ENCODE peak calls at places on chromosomes 7 and 10, in four cellular contexts. One of them, this sample, is unnamed.

GRCh38 chr7:91293136-91293535 is 28.9 kb downstream of the FZD1 start:
- DNase-seq in K562: no peak
- DNase-seq in HepG2: no peak
- DNase-seq in HCT116: no peak
- DNase-seq in this sample: no peak

GRCh38 chr7:71886066-71886465 is 526.1 kb downstream of the CALN1 start:
- DNase-seq in HCT116: no peak
- DNase-seq in HepG2: no peak
- DNase-seq in K562: no peak
- DNase-seq in this sample: no peak

GRCh38 chr7:2242541-2243482 is 786 bp downstream of the NUDT1 start:
- DNase-seq in K562: no peak
- DNase-seq in HepG2: peak
- DNase-seq in HCT116: no peak
- DNase-seq in this sample: no peak

GRCh38 chr7:1855396-1856160 is 185.5 kb downstream of the ELFN1 start:
- DNase-seq in HepG2: no peak
- DNase-seq in HCT116: no peak
- DNase-seq in K562: no peak
- DNase-seq in this sample: no peak

GRCh38 chr7:133355325-133355708 is 102.4 kb downstream of the EXOC4 start:
- DNase-seq in HepG2: no peak
- DNase-seq in K562: no peak
- DNase-seq in HCT116: no peak
- DNase-seq in this sample: no peak

GRCh38 chr7:51430480-51431086 is 114.0 kb upstream of the COBL start:
- DNase-seq in HepG2: peak
- DNase-seq in HCT116: peak
- DNase-seq in K562: peak
- DNase-seq in this sample: peak

GRCh38 chr10:122045212-122045611 is 56.2 kb downstream of the TACC2 start:
- DNase-seq in K562: no peak
- DNase-seq in HCT116: no peak
- DNase-seq in HepG2: no peak
- DNase-seq in this sample: no peak

GRCh38 chr10:107579970-107580369 is 415.5 kb upstream of the SORCS1 start:
- DNase-seq in K562: no peak
- DNase-seq in HCT116: no peak
- DNase-seq in HepG2: no peak
- DNase-seq in this sample: no peak

GRCh38 chr7:37786741-37787569 is 61.4 kb upstream of the NME8 start:
- DNase-seq in HepG2: no peak
- DNase-seq in K562: no peak
- DNase-seq in HCT116: no peak
- DNase-seq in this sample: no peak

GRCh38 chr10:122658356-122659049 is 41.1 kb downstream of the C10orf120 start:
- DNase-seq in HepG2: no peak
- DNase-seq in HCT116: no peak
- DNase-seq in K562: no peak
- DNase-seq in this sample: no peak

GRCh38 chr10:110916554-110917346 is 2.2 kb downstream of the BBIP1 start:
- DNase-seq in K562: no peak
- DNase-seq in HepG2: no peak
- DNase-seq in HCT116: no peak
- DNase-seq in this sample: no peak

GRCh38 chr7:98314469-98314868 is 33.0 kb downstream of the BRI3 start:
- DNase-seq in HepG2: no peak
- DNase-seq in HCT116: no peak
- DNase-seq in K562: no peak
- DNase-seq in this sample: no peak

GRCh38 chr7:157482517-157483120 is 145.8 kb downstream of the DNAJB6 start:
- DNase-seq in HepG2: no peak
- DNase-seq in HCT116: no peak
- DNase-seq in K562: no peak
- DNase-seq in this sample: no peak

GRCh38 chr10:19922236-19922963 is 106.2 kb downstream of the PLXDC2 start:
- DNase-seq in K562: no peak
- DNase-seq in HCT116: no peak
- DNase-seq in HepG2: no peak
- DNase-seq in this sample: no peak

GRCh38 chr10:35191523-35191922 is 64.9 kb downstream of the CREM start:
- DNase-seq in K562: peak
- DNase-seq in HCT116: no peak
- DNase-seq in HepG2: no peak
- DNase-seq in this sample: no peak

GRCh38 chr10:106582291-106582690 is 582.2 kb downstream of the SORCS1 start:
- DNase-seq in HepG2: no peak
- DNase-seq in HCT116: no peak
- DNase-seq in K562: no peak
- DNase-seq in this sample: no peak

GRCh38 chr7:127976056-127976455 is 55.2 kb downstream of the LRRC4 start:
- DNase-seq in HCT116: no peak
- DNase-seq in K562: no peak
- DNase-seq in HepG2: no peak
- DNase-seq in this sample: no peak

GRCh38 chr10:82390866-82391658 is 516.1 kb downstream of the NRG3 start:
- DNase-seq in HCT116: no peak
- DNase-seq in K562: no peak
- DNase-seq in HepG2: no peak
- DNase-seq in this sample: no peak

GRCh38 chr7:25882151-25882773 is 269.7 kb upstream of the NFE2L3 start:
- DNase-seq in K562: no peak
- DNase-seq in HCT116: no peak
- DNase-seq in HepG2: no peak
- DNase-seq in this sample: no peak

GRCh38 chr10:48255722-48256121 is 18.8 kb downstream of the FRMPD2 start:
- DNase-seq in K562: no peak
- DNase-seq in HCT116: no peak
- DNase-seq in HepG2: no peak
- DNase-seq in this sample: no peak

GRCh38 chr10:79159141-79159619 is 90.4 kb downstream of the ZMIZ1 start:
- DNase-seq in K562: no peak
- DNase-seq in HepG2: no peak
- DNase-seq in HCT116: no peak
- DNase-seq in this sample: no peak
- TF ChIP-seq TCF7L2 in K562: no peak
- TF ChIP-seq TCF7L2 in HepG2: no peak
- TF ChIP-seq TCF7L2 in HCT116: no peak
- TF ChIP-seq TCF7L2 in this sample: no peak

GRCh38 chr10:130250127-130250526 is 113.9 kb downstream of the GLRX3 start:
- DNase-seq in K562: no peak
- DNase-seq in HCT116: no peak
- DNase-seq in HepG2: no peak
- DNase-seq in this sample: no peak

GRCh38 chr10:130251766-130252165 is 115.6 kb downstream of the GLRX3 start:
- DNase-seq in K562: no peak
- DNase-seq in HCT116: no peak
- DNase-seq in HepG2: no peak
- DNase-seq in this sample: no peak

GRCh38 chr10:130255777-130256176 is 119.6 kb downstream of the GLRX3 start:
- DNase-seq in HCT116: no peak
- DNase-seq in HepG2: no peak
- DNase-seq in K562: no peak
- DNase-seq in this sample: no peak

GRCh38 chr10:130257897-130258296 is 121.7 kb downstream of the GLRX3 start:
- DNase-seq in HepG2: no peak
- DNase-seq in K562: no peak
- DNase-seq in HCT116: no peak
- DNase-seq in this sample: no peak

GRCh38 chr10:130254168-130255061 is 118.2 kb downstream of the GLRX3 start:
- DNase-seq in HCT116: no peak
- DNase-seq in K562: no peak
- DNase-seq in HepG2: no peak
- DNase-seq in this sample: no peak
- TF ChIP-seq REST in HCT116: no peak
- TF ChIP-seq REST in K562: no peak
- TF ChIP-seq REST in HepG2: no peak
- TF ChIP-seq REST in this sample: peak

GRCh38 chr7:192035-192649 is at the start of gene FAM20C:
- DNase-seq in HCT116: peak
- DNase-seq in HepG2: no peak
- DNase-seq in K562: peak
- DNase-seq in this sample: no peak
- TF ChIP-seq TCF7L2 in HCT116: peak
- TF ChIP-seq TCF7L2 in HepG2: no peak
- TF ChIP-seq TCF7L2 in K562: no peak
- TF ChIP-seq TCF7L2 in this sample: no peak

GRCh38 chr7:147803625-147804024 is 786.9 kb upstream of the C7orf33 start:
- DNase-seq in K562: no peak
- DNase-seq in HCT116: no peak
- DNase-seq in HepG2: no peak
- DNase-seq in this sample: no peak
- TF ChIP-seq REST in K562: no peak
- TF ChIP-seq REST in HCT116: no peak
- TF ChIP-seq REST in HepG2: no peak
- TF ChIP-seq REST in this sample: no peak

DNA sequence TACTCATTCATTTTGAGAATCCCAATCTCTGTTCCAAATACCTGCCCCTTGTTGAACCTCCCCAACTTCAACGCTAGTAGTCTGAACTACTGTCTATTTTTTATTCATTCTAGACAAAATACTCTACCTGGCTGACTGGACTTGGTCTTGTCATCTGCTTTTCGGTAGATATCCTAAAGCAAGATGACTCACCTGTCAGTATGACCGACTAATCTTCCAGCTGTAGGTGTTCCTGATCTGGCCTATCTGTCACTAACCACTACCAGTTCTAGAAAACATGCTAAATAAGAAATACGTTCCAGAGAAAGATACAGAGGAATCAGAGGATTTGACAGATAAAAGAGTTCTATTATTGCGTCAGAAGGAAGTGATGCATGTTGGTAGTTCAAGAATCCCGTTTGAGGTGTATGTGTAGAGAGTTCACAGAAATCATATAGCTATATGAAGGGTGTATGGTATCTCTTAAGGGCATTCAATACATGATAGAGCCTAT is 81.1 kb downstream of the IDE start:
- DNase-seq in K562: no peak
- DNase-seq in HCT116: no peak
- DNase-seq in HepG2: no peak
- DNase-seq in this sample: no peak
- TF ChIP-seq TCF7L2 in K562: no peak
- TF ChIP-seq TCF7L2 in HCT116: no peak
- TF ChIP-seq TCF7L2 in HepG2: no peak
- TF ChIP-seq TCF7L2 in this sample: no peak

DNA sequence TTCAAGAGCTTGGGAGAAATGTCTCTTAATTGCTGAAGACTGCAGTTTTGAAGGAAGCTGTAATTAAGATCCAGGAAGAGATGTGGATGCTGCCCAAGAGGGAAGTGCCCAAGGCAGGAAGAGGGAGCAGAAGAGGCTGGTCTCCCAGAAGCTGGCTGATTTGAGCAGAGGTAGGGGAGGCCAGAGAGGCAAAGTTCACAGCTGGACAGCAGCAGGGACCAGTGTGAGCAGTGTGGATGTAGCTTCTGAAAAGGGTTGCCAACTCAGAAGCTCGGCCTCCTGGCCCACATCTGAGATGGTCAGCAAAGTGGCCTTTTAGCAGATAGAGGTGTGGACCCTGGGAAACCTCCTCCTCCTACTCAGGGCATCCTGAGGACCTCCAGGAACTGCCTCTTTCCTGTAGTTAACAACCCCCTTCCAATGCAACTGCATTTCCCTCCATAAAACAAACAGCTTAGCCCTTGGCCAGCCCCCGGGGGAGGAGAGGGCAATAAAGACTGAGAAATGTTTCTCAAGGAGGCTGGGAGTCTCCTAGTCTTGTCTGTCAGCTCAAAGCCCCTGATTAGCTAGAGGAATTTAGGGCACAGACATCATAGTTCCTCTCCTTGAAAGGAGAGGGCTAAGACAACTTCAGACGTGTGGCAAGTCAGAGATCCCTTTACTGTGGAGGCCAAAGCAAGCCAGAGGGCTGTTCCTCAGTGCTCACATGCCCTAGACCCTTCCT is 69.5 kb downstream of the PAX2 start:
- DNase-seq in HCT116: no peak
- DNase-seq in K562: no peak
- DNase-seq in HepG2: no peak
- DNase-seq in this sample: no peak
- TF ChIP-seq REST in HCT116: no peak
- TF ChIP-seq REST in K562: no peak
- TF ChIP-seq REST in HepG2: no peak
- TF ChIP-seq REST in this sample: no peak

GRCh38 chr7:42624471-42624870 is 287.4 kb downstream of the C7orf25 start:
- DNase-seq in HepG2: no peak
- DNase-seq in HCT116: no peak
- DNase-seq in K562: no peak
- DNase-seq in this sample: no peak
- TF ChIP-seq TCF7L2 in HepG2: no peak
- TF ChIP-seq TCF7L2 in HCT116: no peak
- TF ChIP-seq TCF7L2 in K562: no peak
- TF ChIP-seq TCF7L2 in this sample: no peak

This sample was measured in Panc1.